ENCODE peak calls at places on chromosomes 11 and 22, in nine cellular contexts. One of them, this sample, is unnamed.

GRCh38 chr11:128624269-128625170 is 37.2 kb upstream of the ETS1 start:
- DNase-seq in BJ: no peak
- DNase-seq in GM13976: peak; percentile 64
- DNase-seq in fibroblast of lung: no peak
- DNase-seq in HL-60: peak; percentile 72
- DNase-seq in uterus: no peak
- DNase-seq in astrocyte of the spinal cord: no peak
- DNase-seq in osteocyte: no peak
- DNase-seq in heart left ventricle: no peak
- DNase-seq in this sample: no peak

GRCh38 chr11:41878158-41878557 is 418.7 kb upstream of the LRRC4C start:
- DNase-seq in BJ: no peak
- DNase-seq in GM13976: no peak
- DNase-seq in heart left ventricle: no peak
- DNase-seq in astrocyte of the spinal cord: no peak
- DNase-seq in HL-60: no peak
- DNase-seq in uterus: no peak
- DNase-seq in fibroblast of lung: no peak
- DNase-seq in osteocyte: no peak
- DNase-seq in this sample: no peak

GRCh38 chr11:123478352-123478986 is 48.4 kb downstream of the GRAMD1B start:
- DNase-seq in fibroblast of lung: peak; percentile 86
- DNase-seq in astrocyte of the spinal cord: peak; percentile 83
- DNase-seq in HL-60: peak; percentile 74
- DNase-seq in BJ: no peak
- DNase-seq in uterus: peak; percentile 45
- DNase-seq in heart left ventricle: no peak
- DNase-seq in GM13976: no peak
- DNase-seq in osteocyte: no peak
- DNase-seq in this sample: peak; percentile 84

GRCh38 chr11:47002366-47002765 is 65.8 kb downstream of the CSTPP1 start:
- DNase-seq in GM13976: no peak
- DNase-seq in uterus: no peak
- DNase-seq in osteocyte: no peak
- DNase-seq in BJ: no peak
- DNase-seq in astrocyte of the spinal cord: no peak
- DNase-seq in heart left ventricle: no peak
- DNase-seq in fibroblast of lung: no peak
- DNase-seq in HL-60: peak; percentile 9
- DNase-seq in this sample: no peak

GRCh38 chr11:65489061-65489705 is 9.7 kb upstream of the MALAT1 start:
- DNase-seq in fibroblast of lung: peak; percentile 42
- DNase-seq in osteocyte: peak; percentile 94
- DNase-seq in uterus: peak; percentile 80
- DNase-seq in heart left ventricle: peak; percentile 87
- DNase-seq in GM13976: no peak
- DNase-seq in astrocyte of the spinal cord: peak; percentile 89
- DNase-seq in BJ: peak; percentile 89
- DNase-seq in HL-60: no peak
- DNase-seq in this sample: peak; percentile 90

GRCh38 chr11:29019960-29020683 is 911.9 kb downstream of the METTL15 start:
- DNase-seq in fibroblast of lung: peak; percentile 27
- DNase-seq in heart left ventricle: no peak
- DNase-seq in BJ: no peak
- DNase-seq in osteocyte: no peak
- DNase-seq in GM13976: no peak
- DNase-seq in uterus: no peak
- DNase-seq in astrocyte of the spinal cord: peak; percentile 53
- DNase-seq in HL-60: no peak
- DNase-seq in this sample: no peak

GRCh38 chr11:2444301-2445106 is at the start of the genes KCNQ1 and TRPM5:
- DNase-seq in osteocyte: no peak
- DNase-seq in HL-60: no peak
- DNase-seq in heart left ventricle: peak; percentile 84
- DNase-seq in GM13976: peak; percentile 80
- DNase-seq in fibroblast of lung: no peak
- DNase-seq in astrocyte of the spinal cord: no peak
- DNase-seq in uterus: no peak
- DNase-seq in BJ: no peak
- DNase-seq in this sample: no peak

GRCh38 chr11:130592056-130592455 is 143.6 kb downstream of the ADAMTS15 start:
- DNase-seq in heart left ventricle: no peak
- DNase-seq in HL-60: no peak
- DNase-seq in GM13976: no peak
- DNase-seq in BJ: no peak
- DNase-seq in astrocyte of the spinal cord: peak; percentile 56
- DNase-seq in osteocyte: no peak
- DNase-seq in uterus: no peak
- DNase-seq in fibroblast of lung: peak; percentile 32
- DNase-seq in this sample: peak; percentile 53

GRCh38 chr11:79045018-79045787 is 395.6 kb downstream of the TENM4 start:
- DNase-seq in astrocyte of the spinal cord: no peak
- DNase-seq in HL-60: no peak
- DNase-seq in heart left ventricle: no peak
- DNase-seq in uterus: no peak
- DNase-seq in GM13976: no peak
- DNase-seq in fibroblast of lung: no peak
- DNase-seq in BJ: no peak
- DNase-seq in osteocyte: no peak
- DNase-seq in this sample: no peak

GRCh38 chr22:21818487-21819182 is 48.8 kb downstream of the MAPK1 start:
- DNase-seq in heart left ventricle: no peak
- DNase-seq in GM13976: no peak
- DNase-seq in HL-60: peak; percentile 72
- DNase-seq in osteocyte: no peak
- DNase-seq in fibroblast of lung: no peak
- DNase-seq in astrocyte of the spinal cord: no peak
- DNase-seq in uterus: no peak
- DNase-seq in BJ: no peak
- DNase-seq in this sample: no peak

DNA sequence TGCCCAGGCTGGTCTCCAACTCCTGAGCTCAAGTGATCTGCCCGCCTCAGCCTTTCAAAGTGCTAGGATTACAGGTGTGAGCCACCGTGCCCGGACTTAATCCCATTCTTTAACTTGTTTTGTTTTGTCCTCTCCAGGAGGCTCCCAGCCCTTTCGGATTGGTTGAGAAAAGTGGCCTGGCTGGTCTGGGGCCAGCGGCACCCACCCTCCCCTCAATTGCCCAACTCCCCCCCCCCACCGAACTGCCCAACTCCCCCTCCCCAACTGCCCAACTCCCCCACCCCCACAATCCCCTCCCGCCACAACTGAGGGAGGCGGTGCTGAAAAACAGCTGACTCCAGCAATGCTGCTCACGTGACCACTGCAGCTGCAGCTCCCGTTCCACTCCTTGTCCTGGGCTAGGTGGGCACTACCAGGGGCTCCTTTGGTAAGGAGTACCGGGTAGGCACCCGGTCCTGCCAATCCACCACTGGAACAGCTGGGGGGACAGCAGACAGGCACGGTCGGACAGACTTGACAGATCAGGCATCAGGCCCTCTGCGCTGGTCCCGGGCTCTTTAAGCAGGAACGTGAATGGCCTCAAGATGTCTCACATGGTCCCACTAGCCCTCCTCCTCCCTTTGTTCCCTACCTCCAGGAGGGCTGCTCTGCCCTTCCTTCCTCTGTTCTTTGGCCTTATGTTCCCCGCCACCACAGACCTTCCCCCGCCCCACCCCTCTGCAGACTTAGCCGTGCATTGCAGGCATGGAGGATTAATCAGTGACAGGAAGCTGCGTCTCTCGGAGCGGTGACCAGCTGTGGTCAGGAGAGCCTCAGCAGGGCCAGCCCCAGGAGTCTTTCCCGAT is at the start of gene TCN2:
- DNase-seq in osteocyte: no peak
- DNase-seq in GM13976: peak; percentile 75
- DNase-seq in BJ: no peak
- DNase-seq in HL-60: peak; percentile 66
- DNase-seq in astrocyte of the spinal cord: peak; percentile 93
- DNase-seq in fibroblast of lung: peak; percentile 83
- DNase-seq in heart left ventricle: peak; percentile 80
- DNase-seq in uterus: peak; percentile 65
- DNase-seq in this sample: peak; percentile 91
- TF ChIP-seq CTCF in osteocyte: no peak
- TF ChIP-seq CTCF in GM13976: no peak
- TF ChIP-seq CTCF in BJ: no peak
- TF ChIP-seq CTCF in HL-60: no peak
- TF ChIP-seq CTCF in astrocyte of the spinal cord: no peak
- TF ChIP-seq CTCF in fibroblast of lung: no peak
- TF ChIP-seq CTCF in heart left ventricle: no peak
- TF ChIP-seq CTCF in uterus: no peak
- TF ChIP-seq CTCF in this sample: no peak

DNA sequence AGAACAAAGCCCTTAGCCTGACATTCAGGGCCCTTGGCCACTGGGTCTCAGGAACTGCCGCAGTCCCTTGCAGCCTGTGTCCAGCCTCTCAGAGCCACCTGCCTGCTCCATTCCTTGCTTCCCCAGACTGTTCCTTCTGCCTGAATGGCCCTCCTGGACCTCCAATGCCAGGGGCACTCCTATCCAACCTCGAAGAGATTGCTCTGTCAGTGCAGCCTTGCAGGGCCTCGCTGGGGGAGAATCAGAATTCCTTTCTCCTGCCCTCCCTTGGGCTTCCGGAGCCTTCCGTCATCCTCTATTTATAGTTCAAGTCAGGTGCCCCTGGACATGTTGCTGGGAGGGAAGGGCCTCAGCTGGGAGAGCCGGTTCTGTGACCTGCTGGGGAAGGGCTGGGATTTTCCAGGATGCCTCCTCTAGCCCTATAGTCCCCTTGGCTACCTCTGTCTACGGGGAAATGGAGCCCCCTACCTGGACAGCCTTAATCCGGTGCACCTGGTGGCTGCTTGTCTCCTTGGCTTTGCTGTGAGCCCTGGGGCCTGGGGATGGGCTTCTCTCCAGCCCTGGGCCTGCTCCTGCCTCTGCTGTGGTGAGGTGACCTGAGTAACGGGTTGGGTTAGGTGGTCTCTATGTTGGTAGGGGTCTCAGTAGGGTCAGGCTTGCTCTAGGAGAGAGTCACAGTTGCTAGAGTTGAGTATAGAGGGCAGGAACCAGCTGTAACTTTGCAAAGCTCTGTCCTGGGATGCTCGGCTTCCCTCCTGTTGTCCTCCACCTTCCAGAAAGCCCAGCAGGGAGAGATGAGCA is 45.9 kb upstream of the SYT7 start:
- DNase-seq in GM13976: no peak
- DNase-seq in HL-60: no peak
- DNase-seq in heart left ventricle: no peak
- DNase-seq in osteocyte: no peak
- DNase-seq in fibroblast of lung: no peak
- DNase-seq in astrocyte of the spinal cord: no peak
- DNase-seq in BJ: no peak
- DNase-seq in uterus: no peak
- DNase-seq in this sample: no peak
- TF ChIP-seq CTCF in GM13976: no peak
- TF ChIP-seq CTCF in HL-60: no peak
- TF ChIP-seq CTCF in heart left ventricle: no peak
- TF ChIP-seq CTCF in osteocyte: no peak
- TF ChIP-seq CTCF in fibroblast of lung: no peak
- TF ChIP-seq CTCF in astrocyte of the spinal cord: no peak
- TF ChIP-seq CTCF in BJ: no peak
- TF ChIP-seq CTCF in uterus: no peak
- TF ChIP-seq CTCF in this sample: no peak

GRCh38 chr22:17159504-17159951 is 451 bp upstream of the HDHD5 start:
- DNase-seq in BJ: no peak
- DNase-seq in uterus: no peak
- DNase-seq in fibroblast of lung: peak; percentile 38
- DNase-seq in GM13976: peak; percentile 57
- DNase-seq in osteocyte: no peak
- DNase-seq in HL-60: peak; percentile 10
- DNase-seq in astrocyte of the spinal cord: peak; percentile 56
- DNase-seq in heart left ventricle: peak; percentile 69
- DNase-seq in this sample: peak; percentile 48
- TF ChIP-seq CTCF in BJ: no peak
- TF ChIP-seq CTCF in uterus: no peak
- TF ChIP-seq CTCF in fibroblast of lung: no peak
- TF ChIP-seq CTCF in GM13976: no peak
- TF ChIP-seq CTCF in osteocyte: no peak
- TF ChIP-seq CTCF in HL-60: no peak
- TF ChIP-seq CTCF in astrocyte of the spinal cord: no peak
- TF ChIP-seq CTCF in heart left ventricle: no peak
- TF ChIP-seq CTCF in this sample: no peak

GRCh38 chr22:36816635-36817428 is at the start of gene PVALB:
- DNase-seq in astrocyte of the spinal cord: peak; percentile 21
- DNase-seq in heart left ventricle: no peak
- DNase-seq in fibroblast of lung: peak; percentile 22
- DNase-seq in uterus: peak; percentile 26
- DNase-seq in osteocyte: peak; percentile 86
- DNase-seq in BJ: no peak
- DNase-seq in GM13976: no peak
- DNase-seq in HL-60: no peak
- DNase-seq in this sample: peak; percentile 27
- TF ChIP-seq CTCF in astrocyte of the spinal cord: no peak
- TF ChIP-seq CTCF in heart left ventricle: no peak
- TF ChIP-seq CTCF in fibroblast of lung: no peak
- TF ChIP-seq CTCF in uterus: no peak
- TF ChIP-seq CTCF in osteocyte: no peak
- TF ChIP-seq CTCF in BJ: no peak
- TF ChIP-seq CTCF in GM13976: no peak
- TF ChIP-seq CTCF in HL-60: no peak
- TF ChIP-seq CTCF in this sample: no peak

DNA sequence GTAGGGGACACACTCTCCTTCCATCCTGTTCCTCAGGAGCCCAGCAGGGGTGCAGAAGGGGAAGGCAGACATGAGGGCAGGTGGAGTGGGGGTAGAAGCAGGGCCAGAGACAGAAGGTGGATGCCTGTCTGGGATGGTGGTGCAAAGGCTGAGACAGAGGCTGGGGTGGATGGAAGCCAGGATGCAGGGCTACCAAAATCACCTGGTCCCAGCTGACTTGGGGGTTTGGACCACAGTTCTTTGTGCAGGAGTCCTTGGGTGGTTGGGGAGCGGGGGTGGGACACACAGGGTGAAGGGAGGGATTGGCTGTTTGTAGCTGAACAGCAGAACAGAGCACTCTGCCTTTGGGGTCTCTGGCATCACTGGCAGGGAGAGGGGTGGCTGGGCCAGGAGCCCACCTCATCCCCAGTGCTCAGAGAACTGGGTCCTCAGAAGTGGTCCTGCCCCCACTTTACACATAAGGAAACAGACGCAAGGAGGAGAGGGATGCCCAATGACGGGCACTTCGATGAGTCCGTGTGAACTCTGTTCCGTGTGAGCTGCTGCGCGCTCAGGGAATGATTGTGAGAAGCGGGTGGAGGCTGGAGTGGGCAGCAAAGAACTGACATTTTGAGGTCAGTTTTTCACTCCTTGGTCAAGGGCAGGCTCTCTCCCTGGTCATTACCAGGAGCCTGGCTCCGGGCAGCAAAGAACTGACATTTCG is 1.8 kb downstream of the TAGLN start:
- DNase-seq in HL-60: no peak
- DNase-seq in heart left ventricle: peak; percentile 51
- DNase-seq in GM13976: peak; percentile 24
- DNase-seq in astrocyte of the spinal cord: no peak
- DNase-seq in uterus: no peak
- DNase-seq in fibroblast of lung: no peak
- DNase-seq in BJ: no peak
- DNase-seq in osteocyte: no peak
- DNase-seq in this sample: no peak
- TF ChIP-seq CTCF in HL-60: no peak
- TF ChIP-seq CTCF in heart left ventricle: no peak
- TF ChIP-seq CTCF in GM13976: no peak
- TF ChIP-seq CTCF in astrocyte of the spinal cord: no peak
- TF ChIP-seq CTCF in uterus: no peak
- TF ChIP-seq CTCF in fibroblast of lung: no peak
- TF ChIP-seq CTCF in BJ: no peak
- TF ChIP-seq CTCF in osteocyte: no peak
- TF ChIP-seq CTCF in this sample: no peak

This sample was measured in foreskin fibroblast.